ENCODE peak calls at places on chromosomes 3 and 15, in five cellular contexts. X is tibial artery; P is CD8-positive, alpha-beta T cell; R is endothelial cell; Q is dorsolateral prefrontal cortex. N is an unnamed sample.

GRCh38 chr3:126828306-126828705 is 124.3 kb downstream of the CHCHD6 start:
- DNase-seq in X (peak), P (no peak), R (no peak), Q (no peak), N (no peak)

GRCh38 chr15:44075535-44075934 is 119.5 kb downstream of the FRMD5 start:
- DNase-seq in X (no peak), P (no peak), R (no peak), Q (no peak), N (no peak)

GRCh38 chr3:115788921-115789470 is 165.7 kb downstream of the GAP43 start:
- DNase-seq in X (no peak), P (no peak), R (no peak), Q (no peak), N (no peak)

GRCh38 chr3:130537609-130538304 is 20.8 kb downstream of the COL6A6 start:
- DNase-seq in X (no peak), P (no peak), R (no peak), Q (no peak), N (no peak)

GRCh38 chr3:69999191-70000027 is at the start of gene SAMMSON:
- DNase-seq in X (no peak), P (no peak), R (no peak), Q (no peak), N (no peak)

GRCh38 chr15:39785139-39785538 is 2.5 kb upstream of the FSIP1 start:
- DNase-seq in X (no peak), P (no peak), R (no peak), Q (no peak), N (no peak)

GRCh38 chr3:61639991-61640390 is 78.6 kb downstream of the PTPRG start:
- DNase-seq in X (no peak), P (no peak), R (no peak), Q (no peak), N (no peak)

GRCh38 chr3:47571391-47572165 is 7.1 kb downstream of the CSPG5 start:
- DNase-seq in X (no peak), P (no peak), R (no peak), Q (peak), N (no peak)

GRCh38 chr3:15591928-15592327 is 9.4 kb downstream of the HACL1 start:
- DNase-seq in X (no peak), P (no peak), R (no peak), Q (no peak), N (no peak)

GRCh38 chr15:52786436-52787122 is 3.6 kb downstream of the ONECUT1 start:
- DNase-seq in X (no peak), P (no peak), R (no peak), Q (no peak), N (no peak)

GRCh38 chr3:172653004-172653403 is 57.9 kb downstream of the NCEH1 start:
- DNase-seq in X (no peak), P (no peak), R (no peak), Q (no peak), N (no peak)

GRCh38 chr15:96330064-96330449 is 443 bp upstream of the NR2F2 start:
- DNase-seq in X (peak), P (no peak), R (peak), Q (no peak), N (no peak)

GRCh38 chr15:38603672-38604071 is 39.1 kb upstream of the RASGRP1 start:
- DNase-seq in X (no peak), P (no peak), R (no peak), Q (no peak), N (no peak)

GRCh38 chr3:115052906-115053305 is 94.2 kb downstream of the ZBTB20 start:
- DNase-seq in X (no peak), P (no peak), R (no peak), Q (no peak), N (no peak)

GRCh38 chr15:75651810-75652543 is 4.3 kb downstream of the SNX33 start:
- DNase-seq in X (no peak), P (no peak), R (no peak), Q (no peak), N (no peak)
- TF ChIP-seq CTCF in X (no peak), P (no peak), R (no peak), Q (no peak), N (no peak)

GRCh38 chr3:65908588-65908987 is 130.1 kb downstream of the MAGI1 start:
- DNase-seq in X (no peak), P (no peak), R (no peak), Q (no peak), N (no peak)

GRCh38 chr3:65914740-65915366 is 123.9 kb downstream of the MAGI1 start:
- DNase-seq in X (no peak), P (no peak), R (no peak), Q (no peak), N (no peak)

GRCh38 chr3:65915477-65915876 is 123.2 kb downstream of the MAGI1 start:
- DNase-seq in X (no peak), P (no peak), R (no peak), Q (no peak), N (no peak)

GRCh38 chr3:65912647-65913046 is 126.1 kb downstream of the MAGI1 start:
- DNase-seq in X (no peak), P (no peak), R (no peak), Q (no peak), N (no peak)

GRCh38 chr3:65914032-65914739 is 124.5 kb downstream of the MAGI1 start:
- DNase-seq in X (no peak), P (no peak), R (no peak), Q (no peak), N (no peak)
- TF ChIP-seq CTCF in X (peak), P (no peak), R (no peak), Q (peak), N (peak)

GRCh38 chr15:78317145-78317836 is 17.9 kb upstream of the SKIC8 start:
- DNase-seq in X (no peak), P (no peak), R (no peak), Q (no peak), N (no peak)
- TF ChIP-seq CTCF in X (no peak), P (no peak), R (no peak), Q (no peak), N (no peak)

GRCh38 chr3:123505820-123506219 is 56.9 kb upstream of the ADCY5 start:
- DNase-seq in X (no peak), P (no peak), R (no peak), Q (no peak), N (no peak)
- TF ChIP-seq CTCF in X (no peak), P (no peak), R (no peak), Q (no peak), N (no peak)

GRCh38 chr3:73213906-73214305 is 152.4 kb downstream of the EBLN2 start:
- DNase-seq in X (no peak), P (no peak), R (no peak), Q (no peak), N (no peak)

GRCh38 chr3:73212683-73213082 is 151.2 kb downstream of the EBLN2 start:
- DNase-seq in X (no peak), P (no peak), R (no peak), Q (no peak), N (no peak)

GRCh38 chr3:73214846-73215245 is 153.4 kb downstream of the EBLN2 start:
- DNase-seq in X (no peak), P (no peak), R (no peak), Q (no peak), N (no peak)

GRCh38 chr3:73215286-73215685 is 153.8 kb downstream of the EBLN2 start:
- DNase-seq in X (no peak), P (no peak), R (no peak), Q (no peak), N (no peak)

DNA sequence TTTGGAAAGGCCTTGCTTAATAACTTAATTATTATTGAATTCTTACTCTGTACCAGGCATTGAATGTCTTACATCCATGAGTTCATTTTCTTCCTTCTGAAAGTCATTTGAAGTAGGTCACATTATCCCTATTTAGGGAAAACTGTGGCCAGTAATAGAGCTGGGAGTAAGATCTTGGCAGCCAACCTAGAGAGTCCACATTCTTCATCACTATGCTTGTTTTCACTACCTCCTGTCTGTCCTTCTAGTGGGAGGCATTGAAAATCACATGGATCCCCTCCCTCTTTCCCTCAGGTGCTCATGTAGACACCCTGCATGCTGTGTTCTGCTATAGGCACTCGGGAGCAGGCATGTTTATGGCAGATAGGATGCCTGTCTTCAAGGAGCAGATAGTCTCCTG is 154.9 kb downstream of the EBLN2 start:
- DNase-seq in X (no peak), P (no peak), R (no peak), Q (no peak), N (no peak)
- TF ChIP-seq CTCF in X (no peak), P (no peak), R (no peak), Q (no peak), N (no peak)

GRCh38 chr3:193563429-193563828 is 8.7 kb upstream of the ATP13A4 start:
- DNase-seq in X (no peak), P (no peak), R (no peak), Q (no peak), N (no peak)

GRCh38 chr3:193559100-193559499 is 4.4 kb upstream of the ATP13A4 start:
- DNase-seq in X (no peak), P (no peak), R (no peak), Q (no peak), N (no peak)

GRCh38 chr3:193560870-193561269 is 6.2 kb upstream of the ATP13A4 start:
- DNase-seq in X (no peak), P (no peak), R (no peak), Q (peak), N (no peak)

GRCh38 chr3:193560091-193560490 is 5.4 kb upstream of the ATP13A4 start:
- DNase-seq in X (no peak), P (no peak), R (no peak), Q (no peak), N (no peak)

DNA sequence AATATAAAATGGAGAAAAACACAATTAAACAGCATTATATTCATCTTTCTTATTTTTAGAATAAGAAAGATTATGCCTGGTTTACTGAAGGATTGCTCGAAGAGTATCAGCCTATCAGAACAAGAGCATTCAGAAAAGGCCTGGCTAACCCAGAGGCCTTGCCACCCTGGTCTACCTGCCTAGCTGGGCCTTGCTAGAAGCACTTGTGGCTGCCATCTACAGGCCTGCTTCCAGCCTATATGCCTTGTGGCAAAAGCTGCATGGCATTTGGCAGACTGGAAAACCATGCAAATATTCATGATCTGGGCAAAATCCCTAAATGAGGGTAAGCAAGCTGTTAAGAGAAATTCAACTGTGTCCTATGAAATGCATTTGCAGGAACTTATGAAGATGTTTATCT is 9.3 kb upstream of the ATP13A4 start:
- DNase-seq in X (no peak), P (no peak), R (peak), Q (no peak), N (no peak)
- TF ChIP-seq CTCF in X (no peak), P (no peak), R (no peak), Q (no peak), N (peak)

DNA sequence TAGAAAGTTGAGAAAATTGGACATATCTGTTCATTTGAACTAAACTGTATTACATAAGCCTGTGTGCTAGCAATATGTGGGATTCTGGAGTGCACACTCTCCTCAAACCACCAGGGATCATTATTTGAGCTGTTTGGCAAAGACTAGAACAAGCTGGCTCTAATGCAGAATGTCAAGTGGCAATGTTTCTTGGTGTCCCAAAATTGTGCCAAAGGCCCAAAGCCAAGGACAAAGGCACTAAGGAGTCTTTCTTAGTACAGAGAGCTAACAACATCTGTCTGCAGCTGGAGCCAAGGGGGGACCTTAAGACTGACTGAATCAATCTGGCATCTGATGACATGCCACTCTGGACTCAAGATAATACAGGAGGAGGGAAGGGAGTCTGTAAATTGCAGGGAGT is 76.7 kb upstream of the STRIT1 start:
- DNase-seq in X (peak), P (no peak), R (no peak), Q (no peak), N (no peak)
- TF ChIP-seq CTCF in X (peak), P (no peak), R (no peak), Q (no peak), N (no peak)

DNA sequence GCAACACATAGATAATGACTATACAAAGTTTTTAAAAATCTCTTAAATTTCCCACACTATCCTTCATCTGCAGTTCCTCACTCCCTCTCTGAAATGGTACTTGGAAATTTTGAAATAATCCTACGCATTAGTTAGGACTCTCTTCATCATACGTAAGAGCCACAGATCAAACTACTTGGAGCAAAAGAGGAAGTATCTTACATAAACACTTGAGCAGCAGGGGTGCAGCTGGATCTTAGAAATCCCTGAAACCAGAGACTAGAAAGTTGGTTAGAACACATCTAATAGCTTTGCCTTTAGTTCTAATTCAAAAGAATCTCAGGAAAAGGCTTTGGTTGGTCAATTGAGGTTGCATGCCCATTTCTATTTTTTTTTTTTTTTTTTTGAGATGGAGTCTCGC is 38.8 kb upstream of the ZNF445 start:
- DNase-seq in X (no peak), P (no peak), R (no peak), Q (no peak), N (no peak)
- TF ChIP-seq CTCF in X (no peak), P (no peak), R (no peak), Q (no peak), N (no peak)

DNA sequence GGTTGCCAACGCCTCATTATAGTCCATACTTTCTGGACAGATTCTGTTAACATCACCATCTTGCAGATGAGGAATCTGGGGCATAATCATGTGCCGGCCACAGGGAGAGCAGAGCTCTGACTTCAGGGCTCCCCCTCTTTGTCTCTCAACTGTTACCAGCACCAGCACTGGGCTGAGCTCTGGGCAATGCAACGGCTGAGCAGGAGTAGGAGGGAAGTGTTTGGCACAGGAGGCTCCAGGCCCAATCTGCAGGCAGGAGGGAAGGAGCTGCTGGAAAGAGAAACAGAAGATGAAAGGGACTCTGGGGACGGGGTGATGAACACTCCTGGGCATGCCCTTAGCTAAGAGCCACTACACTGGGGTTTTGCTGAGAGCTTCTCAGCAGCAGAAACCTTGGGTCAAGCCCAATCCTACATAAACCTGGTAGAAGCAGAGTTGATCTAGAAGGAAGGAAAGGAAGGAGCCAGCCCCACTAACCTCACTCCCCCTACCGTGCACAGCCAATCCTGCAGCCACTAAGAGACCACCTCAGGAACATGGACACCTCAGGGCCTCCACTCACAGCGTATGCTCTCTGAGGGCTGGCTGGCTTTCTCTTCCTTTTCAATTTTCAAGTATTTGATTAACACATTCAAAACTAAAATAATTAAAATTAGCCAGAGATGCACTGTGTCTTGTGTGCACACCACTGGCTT is 73.1 kb upstream of the SPATA12 start:
- DNase-seq in X (no peak), P (no peak), R (peak), Q (peak), N (no peak)
- TF ChIP-seq CTCF in X (no peak), P (no peak), R (peak), Q (no peak), N (peak)

N was measured in progenitor cell of endocrine pancreas.